ENCODE peak calls at places on chromosomes 6 and 20, in four cellular contexts. One of them, this sample, is unnamed.

GRCh38 chr6:42808492-42809483 is 26.9 kb downstream of the BICRAL start:
- DNase-seq in cardiac fibroblast: no peak
- DNase-seq in stimulated activated CD4-positive, alpha-beta T cell treated with anti-CD3 and anti-CD28 coated beads, Interleukin-15, amount 100 ng/mL, for 1 hour: no peak
- DNase-seq in tibial artery: no peak
- DNase-seq in this sample: no peak

GRCh38 chr6:129607581-129608186 is 102.3 kb downstream of the ARHGAP18 start:
- DNase-seq in cardiac fibroblast: peak
- DNase-seq in stimulated activated CD4-positive, alpha-beta T cell treated with anti-CD3 and anti-CD28 coated beads, Interleukin-15, amount 100 ng/mL, for 1 hour: no peak
- DNase-seq in tibial artery: no peak
- DNase-seq in this sample: no peak

GRCh38 chr20:11766961-11767360 is 150.7 kb upstream of the BTBD3 start:
- DNase-seq in cardiac fibroblast: no peak
- DNase-seq in stimulated activated CD4-positive, alpha-beta T cell treated with anti-CD3 and anti-CD28 coated beads, Interleukin-15, amount 100 ng/mL, for 1 hour: no peak
- DNase-seq in tibial artery: no peak
- DNase-seq in this sample: no peak

GRCh38 chr6:142784344-142784743 is 160.6 kb downstream of the HIVEP2 start:
- DNase-seq in cardiac fibroblast: no peak
- DNase-seq in stimulated activated CD4-positive, alpha-beta T cell treated with anti-CD3 and anti-CD28 coated beads, Interleukin-15, amount 100 ng/mL, for 1 hour: no peak
- DNase-seq in tibial artery: no peak
- DNase-seq in this sample: peak

GRCh38 chr6:141548969-141549368 is 583.8 kb upstream of the GJE1 start:
- DNase-seq in cardiac fibroblast: peak
- DNase-seq in stimulated activated CD4-positive, alpha-beta T cell treated with anti-CD3 and anti-CD28 coated beads, Interleukin-15, amount 100 ng/mL, for 1 hour: no peak
- DNase-seq in tibial artery: no peak
- DNase-seq in this sample: no peak

GRCh38 chr6:122459240-122459639 is 12.4 kb downstream of the SERINC1 start:
- DNase-seq in cardiac fibroblast: no peak
- DNase-seq in stimulated activated CD4-positive, alpha-beta T cell treated with anti-CD3 and anti-CD28 coated beads, Interleukin-15, amount 100 ng/mL, for 1 hour: no peak
- DNase-seq in tibial artery: no peak
- DNase-seq in this sample: no peak

GRCh38 chr6:90835584-90836212 is 248.8 kb upstream of the MAP3K7 start:
- DNase-seq in cardiac fibroblast: no peak
- DNase-seq in stimulated activated CD4-positive, alpha-beta T cell treated with anti-CD3 and anti-CD28 coated beads, Interleukin-15, amount 100 ng/mL, for 1 hour: no peak
- DNase-seq in tibial artery: no peak
- DNase-seq in this sample: no peak

GRCh38 chr6:135680964-135681913 is 170.3 kb upstream of the PDE7B start:
- DNase-seq in cardiac fibroblast: peak
- DNase-seq in stimulated activated CD4-positive, alpha-beta T cell treated with anti-CD3 and anti-CD28 coated beads, Interleukin-15, amount 100 ng/mL, for 1 hour: no peak
- DNase-seq in tibial artery: no peak
- DNase-seq in this sample: no peak

GRCh38 chr6:131779304-131779703 is 28.5 kb upstream of the ENPP1 start:
- DNase-seq in cardiac fibroblast: no peak
- DNase-seq in stimulated activated CD4-positive, alpha-beta T cell treated with anti-CD3 and anti-CD28 coated beads, Interleukin-15, amount 100 ng/mL, for 1 hour: no peak
- DNase-seq in tibial artery: no peak
- DNase-seq in this sample: no peak

GRCh38 chr6:156617376-156617775 is 159.8 kb upstream of the ARID1B start:
- DNase-seq in cardiac fibroblast: peak
- DNase-seq in stimulated activated CD4-positive, alpha-beta T cell treated with anti-CD3 and anti-CD28 coated beads, Interleukin-15, amount 100 ng/mL, for 1 hour: no peak
- DNase-seq in tibial artery: no peak
- DNase-seq in this sample: no peak